ENCODE peak calls at places on chromosomes 4 and X, in ten cellular contexts. One of them, this sample, is unnamed.

GRCh38 chrX:154486396-154487207 is at the start of gene UBL4A:
- DNase-seq in kidney epithelial cell: no peak
- DNase-seq in CMK: peak; percentile 54
- DNase-seq in PC-3: peak; percentile 79
- DNase-seq in cardiac fibroblast: peak; percentile 67
- DNase-seq in epithelial cell of esophagus: peak; percentile 74
- DNase-seq in amniotic stem cell: no peak
- DNase-seq in substantia nigra: peak; percentile 16
- DNase-seq in NB4: peak; percentile 75
- DNase-seq in hepatocyte: peak; percentile 83
- DNase-seq in this sample: no peak

GRCh38 chr4:187268940-187269339 is 545.3 kb upstream of the FAT1 start:
- DNase-seq in kidney epithelial cell: no peak
- DNase-seq in CMK: no peak
- DNase-seq in PC-3: peak; percentile 65
- DNase-seq in cardiac fibroblast: no peak
- DNase-seq in epithelial cell of esophagus: peak; percentile 83
- DNase-seq in amniotic stem cell: no peak
- DNase-seq in substantia nigra: no peak
- DNase-seq in NB4: no peak
- DNase-seq in hepatocyte: peak; percentile 27
- DNase-seq in this sample: peak; percentile 18

GRCh38 chr4:123807866-123808265 is 411.3 kb downstream of the SPRY1 start:
- DNase-seq in kidney epithelial cell: no peak
- DNase-seq in CMK: no peak
- DNase-seq in PC-3: no peak
- DNase-seq in cardiac fibroblast: no peak
- DNase-seq in epithelial cell of esophagus: no peak
- DNase-seq in amniotic stem cell: no peak
- DNase-seq in substantia nigra: no peak
- DNase-seq in NB4: no peak
- DNase-seq in hepatocyte: no peak
- DNase-seq in this sample: no peak

GRCh38 chr4:186904104-186904503 is 180.4 kb upstream of the FAT1 start:
- DNase-seq in kidney epithelial cell: peak; percentile 55
- DNase-seq in CMK: no peak
- DNase-seq in PC-3: peak; percentile 71
- DNase-seq in cardiac fibroblast: peak; percentile 52
- DNase-seq in epithelial cell of esophagus: peak; percentile 92
- DNase-seq in amniotic stem cell: peak; percentile 70
- DNase-seq in substantia nigra: no peak
- DNase-seq in NB4: no peak
- DNase-seq in hepatocyte: peak; percentile 16
- DNase-seq in this sample: peak; percentile 83

GRCh38 chr4:129095811-129096454 is at the start of gene C4orf33:
- DNase-seq in kidney epithelial cell: peak; percentile 37
- DNase-seq in CMK: peak; percentile 42
- DNase-seq in PC-3: peak; percentile 66
- DNase-seq in cardiac fibroblast: peak; percentile 78
- DNase-seq in epithelial cell of esophagus: peak; percentile 77
- DNase-seq in amniotic stem cell: peak; percentile 43
- DNase-seq in substantia nigra: peak; percentile 52
- DNase-seq in NB4: peak; percentile 81
- DNase-seq in hepatocyte: peak; percentile 92
- DNase-seq in this sample: peak; percentile 32

GRCh38 chrX:46989548-46989947 is 77.3 kb downstream of the JADE3 start:
- DNase-seq in kidney epithelial cell: no peak
- DNase-seq in CMK: no peak
- DNase-seq in PC-3: no peak
- DNase-seq in cardiac fibroblast: no peak
- DNase-seq in epithelial cell of esophagus: no peak
- DNase-seq in amniotic stem cell: no peak
- DNase-seq in substantia nigra: no peak
- DNase-seq in NB4: no peak
- DNase-seq in hepatocyte: no peak
- DNase-seq in this sample: no peak

GRCh38 chrX:13254870-13255269 is 65.0 kb downstream of the ATXN3L start:
- DNase-seq in kidney epithelial cell: no peak
- DNase-seq in CMK: no peak
- DNase-seq in PC-3: no peak
- DNase-seq in cardiac fibroblast: no peak
- DNase-seq in epithelial cell of esophagus: no peak
- DNase-seq in amniotic stem cell: no peak
- DNase-seq in substantia nigra: no peak
- DNase-seq in NB4: peak; percentile 28
- DNase-seq in hepatocyte: no peak
- DNase-seq in this sample: no peak

GRCh38 chr4:7699040-7699439 is 240.6 kb downstream of the AFAP1 start:
- DNase-seq in kidney epithelial cell: peak; percentile 2
- DNase-seq in CMK: no peak
- DNase-seq in PC-3: no peak
- DNase-seq in cardiac fibroblast: peak; percentile 81
- DNase-seq in epithelial cell of esophagus: no peak
- DNase-seq in amniotic stem cell: peak; percentile 15
- DNase-seq in substantia nigra: no peak
- DNase-seq in NB4: no peak
- DNase-seq in hepatocyte: peak; percentile 26
- DNase-seq in this sample: no peak

GRCh38 chr4:183716302-183716701 is 57.2 kb downstream of the TRAPPC11 start:
- DNase-seq in kidney epithelial cell: no peak
- DNase-seq in CMK: no peak
- DNase-seq in PC-3: peak; percentile 4
- DNase-seq in cardiac fibroblast: no peak
- DNase-seq in epithelial cell of esophagus: no peak
- DNase-seq in amniotic stem cell: no peak
- DNase-seq in substantia nigra: no peak
- DNase-seq in NB4: no peak
- DNase-seq in hepatocyte: no peak
- DNase-seq in this sample: no peak

GRCh38 chr4:131595140-131595539 is 1554.0 kb upstream of the PCDH10 start:
- DNase-seq in kidney epithelial cell: no peak
- DNase-seq in CMK: no peak
- DNase-seq in PC-3: no peak
- DNase-seq in cardiac fibroblast: no peak
- DNase-seq in epithelial cell of esophagus: no peak
- DNase-seq in amniotic stem cell: no peak
- DNase-seq in substantia nigra: no peak
- DNase-seq in NB4: no peak
- DNase-seq in hepatocyte: no peak
- DNase-seq in this sample: no peak

GRCh38 chr4:140617494-140618060 is 48.8 kb upstream of the UCP1 start:
- DNase-seq in kidney epithelial cell: no peak
- DNase-seq in CMK: no peak
- DNase-seq in PC-3: no peak
- DNase-seq in cardiac fibroblast: peak; percentile 46
- DNase-seq in epithelial cell of esophagus: no peak
- DNase-seq in amniotic stem cell: no peak
- DNase-seq in substantia nigra: no peak
- DNase-seq in NB4: no peak
- DNase-seq in hepatocyte: no peak
- DNase-seq in this sample: no peak

GRCh38 chrX:69503835-69504625 is at the start of gene NALF2:
- DNase-seq in kidney epithelial cell: peak; percentile 12
- DNase-seq in CMK: no peak
- DNase-seq in PC-3: peak; percentile 50
- DNase-seq in cardiac fibroblast: peak; percentile 52
- DNase-seq in epithelial cell of esophagus: peak; percentile 49
- DNase-seq in amniotic stem cell: no peak
- DNase-seq in substantia nigra: peak; percentile 21
- DNase-seq in NB4: peak; percentile 12
- DNase-seq in hepatocyte: peak; percentile 79
- DNase-seq in this sample: no peak

GRCh38 chr4:149345424-149345823 is 470.2 kb downstream of the IQCM start:
- DNase-seq in kidney epithelial cell: no peak
- DNase-seq in CMK: no peak
- DNase-seq in PC-3: peak; percentile 26
- DNase-seq in cardiac fibroblast: no peak
- DNase-seq in epithelial cell of esophagus: peak; percentile 92
- DNase-seq in amniotic stem cell: no peak
- DNase-seq in substantia nigra: no peak
- DNase-seq in NB4: no peak
- DNase-seq in hepatocyte: no peak
- DNase-seq in this sample: no peak

GRCh38 chr4:7863911-7864681 is 75.6 kb downstream of the AFAP1 start:
- DNase-seq in kidney epithelial cell: no peak
- DNase-seq in CMK: no peak
- DNase-seq in PC-3: no peak
- DNase-seq in cardiac fibroblast: no peak
- DNase-seq in epithelial cell of esophagus: no peak
- DNase-seq in amniotic stem cell: no peak
- DNase-seq in substantia nigra: no peak
- DNase-seq in NB4: peak; percentile 44
- DNase-seq in hepatocyte: peak; percentile 73
- DNase-seq in this sample: no peak

GRCh38 chrX:14694631-14695030 is 165.3 kb downstream of the GLRA2 start:
- DNase-seq in kidney epithelial cell: no peak
- DNase-seq in CMK: no peak
- DNase-seq in PC-3: peak; percentile 65
- DNase-seq in cardiac fibroblast: no peak
- DNase-seq in epithelial cell of esophagus: no peak
- DNase-seq in amniotic stem cell: no peak
- DNase-seq in substantia nigra: no peak
- DNase-seq in NB4: no peak
- DNase-seq in hepatocyte: no peak
- DNase-seq in this sample: no peak

GRCh38 chrX:139826065-139827044 is 106.5 kb downstream of the ATP11C start:
- DNase-seq in kidney epithelial cell: no peak
- DNase-seq in CMK: no peak
- DNase-seq in PC-3: peak; percentile 23
- DNase-seq in cardiac fibroblast: peak; percentile 59
- DNase-seq in epithelial cell of esophagus: peak; percentile 76
- DNase-seq in amniotic stem cell: peak; percentile 0
- DNase-seq in substantia nigra: no peak
- DNase-seq in NB4: no peak
- DNase-seq in hepatocyte: no peak
- DNase-seq in this sample: no peak

GRCh38 chr4:18844726-18845125 is 823.2 kb upstream of the LCORL start:
- DNase-seq in kidney epithelial cell: peak; percentile 7
- DNase-seq in CMK: no peak
- DNase-seq in PC-3: peak; percentile 39
- DNase-seq in cardiac fibroblast: no peak
- DNase-seq in epithelial cell of esophagus: peak; percentile 8
- DNase-seq in amniotic stem cell: no peak
- DNase-seq in substantia nigra: no peak
- DNase-seq in NB4: no peak
- DNase-seq in hepatocyte: no peak
- DNase-seq in this sample: peak; percentile 35

GRCh38 chr4:76036855-76037254 is 985 bp upstream of the CXCL11 start:
- DNase-seq in kidney epithelial cell: no peak
- DNase-seq in CMK: no peak
- DNase-seq in PC-3: no peak
- DNase-seq in cardiac fibroblast: no peak
- DNase-seq in epithelial cell of esophagus: peak; percentile 58
- DNase-seq in amniotic stem cell: no peak
- DNase-seq in substantia nigra: no peak
- DNase-seq in NB4: no peak
- DNase-seq in hepatocyte: no peak
- DNase-seq in this sample: no peak

GRCh38 chr4:76696109-76696508 is 201.8 kb downstream of the SOWAHB start:
- DNase-seq in kidney epithelial cell: no peak
- DNase-seq in CMK: no peak
- DNase-seq in PC-3: peak; percentile 8
- DNase-seq in cardiac fibroblast: no peak
- DNase-seq in epithelial cell of esophagus: no peak
- DNase-seq in amniotic stem cell: no peak
- DNase-seq in substantia nigra: no peak
- DNase-seq in NB4: no peak
- DNase-seq in hepatocyte: no peak
- DNase-seq in this sample: no peak

GRCh38 chrX:71558920-71559319 is 19.3 kb upstream of the GCNA start:
- DNase-seq in kidney epithelial cell: no peak
- DNase-seq in CMK: no peak
- DNase-seq in PC-3: no peak
- DNase-seq in cardiac fibroblast: no peak
- DNase-seq in epithelial cell of esophagus: no peak
- DNase-seq in amniotic stem cell: no peak
- DNase-seq in substantia nigra: no peak
- DNase-seq in NB4: no peak
- DNase-seq in hepatocyte: no peak
- DNase-seq in this sample: no peak

GRCh38 chr4:3440979-3441500 is 728 bp upstream of the HGFAC start:
- DNase-seq in kidney epithelial cell: no peak
- DNase-seq in CMK: no peak
- DNase-seq in PC-3: no peak
- DNase-seq in cardiac fibroblast: no peak
- DNase-seq in epithelial cell of esophagus: peak; percentile 66
- DNase-seq in amniotic stem cell: no peak
- DNase-seq in substantia nigra: no peak
- DNase-seq in NB4: peak; percentile 59
- DNase-seq in hepatocyte: no peak
- DNase-seq in this sample: no peak

GRCh38 chrX:151386838-151387459 is 10.1 kb upstream of the VMA21 start:
- DNase-seq in kidney epithelial cell: no peak
- DNase-seq in CMK: no peak
- DNase-seq in PC-3: no peak
- DNase-seq in cardiac fibroblast: peak; percentile 17
- DNase-seq in epithelial cell of esophagus: peak; percentile 18
- DNase-seq in amniotic stem cell: no peak
- DNase-seq in substantia nigra: no peak
- DNase-seq in NB4: no peak
- DNase-seq in hepatocyte: peak; percentile 25
- DNase-seq in this sample: no peak

GRCh38 chr4:102627831-102628523 is 126.8 kb downstream of the NFKB1 start:
- DNase-seq in kidney epithelial cell: peak; percentile 45
- DNase-seq in CMK: no peak
- DNase-seq in PC-3: peak; percentile 91
- DNase-seq in cardiac fibroblast: peak; percentile 17
- DNase-seq in epithelial cell of esophagus: peak; percentile 93
- DNase-seq in amniotic stem cell: no peak
- DNase-seq in substantia nigra: no peak
- DNase-seq in NB4: peak; percentile 10
- DNase-seq in hepatocyte: no peak
- DNase-seq in this sample: no peak

This sample was measured in epithelial cell of proximal tubule.